ENCODE peak calls at places on chromosomes 2 and 18, in seven cellular contexts. One of them, this sample, is unnamed.

GRCh38 chr2:172101707-172102158 is 967 bp downstream of the DLX2 start:
- DNase-seq in GM12891: no peak
- DNase-seq in HepG2: no peak
- DNase-seq in H1: no peak
- DNase-seq in K562: no peak
- DNase-seq in SK-N-SH: peak; percentile 42
- DNase-seq in GM12878: no peak
- DNase-seq in this sample: no peak

GRCh38 chr2:157830696-157831570 is 45.2 kb downstream of the ACVR1 start:
- DNase-seq in SK-N-SH: no peak
- DNase-seq in GM12878: no peak
- DNase-seq in HepG2: peak; percentile 52
- DNase-seq in GM12891: no peak
- DNase-seq in K562: no peak
- DNase-seq in H1: no peak
- DNase-seq in this sample: no peak

GRCh38 chr2:43051316-43051715 is 175.1 kb downstream of the ZFP36L2 start:
- DNase-seq in HepG2: no peak
- DNase-seq in GM12891: no peak
- DNase-seq in GM12878: no peak
- DNase-seq in K562: no peak
- DNase-seq in SK-N-SH: no peak
- DNase-seq in H1: no peak
- DNase-seq in this sample: no peak

GRCh38 chr18:59220784-59221765 is 1.1 kb downstream of the GRP start:
- DNase-seq in GM12891: no peak
- DNase-seq in HepG2: no peak
- DNase-seq in SK-N-SH: peak; percentile 56
- DNase-seq in H1: no peak
- DNase-seq in K562: no peak
- DNase-seq in GM12878: no peak
- DNase-seq in this sample: peak; percentile 15

GRCh38 chr2:133271105-133271504 is 297.2 kb downstream of the NCKAP5 start:
- DNase-seq in GM12878: no peak
- DNase-seq in H1: no peak
- DNase-seq in K562: no peak
- DNase-seq in GM12891: no peak
- DNase-seq in SK-N-SH: no peak
- DNase-seq in HepG2: no peak
- DNase-seq in this sample: no peak

GRCh38 chr2:40353236-40353635 is 98.7 kb downstream of the SLC8A1 start:
- DNase-seq in HepG2: no peak
- DNase-seq in GM12891: no peak
- DNase-seq in H1: no peak
- DNase-seq in K562: no peak
- DNase-seq in SK-N-SH: no peak
- DNase-seq in GM12878: no peak
- DNase-seq in this sample: no peak

GRCh38 chr2:218985325-218986091 is 524 bp upstream of the FEV start:
- DNase-seq in HepG2: no peak
- DNase-seq in SK-N-SH: peak; percentile 90
- DNase-seq in K562: peak; percentile 58
- DNase-seq in H1: no peak
- DNase-seq in GM12891: peak; percentile 11
- DNase-seq in GM12878: no peak
- DNase-seq in this sample: no peak

GRCh38 chr2:237118025-237118424 is 32.3 kb downstream of the COPS8 start:
- DNase-seq in H1: no peak
- DNase-seq in GM12878: no peak
- DNase-seq in SK-N-SH: no peak
- DNase-seq in GM12891: no peak
- DNase-seq in K562: no peak
- DNase-seq in HepG2: no peak
- DNase-seq in this sample: no peak

GRCh38 chr2:127589876-127590275 is 54.4 kb downstream of the MYO7B start:
- DNase-seq in HepG2: no peak
- DNase-seq in GM12891: no peak
- DNase-seq in GM12878: no peak
- DNase-seq in K562: no peak
- DNase-seq in SK-N-SH: no peak
- DNase-seq in H1: no peak
- DNase-seq in this sample: no peak

GRCh38 chr2:45119038-45119437 is 109.8 kb upstream of the SIX2 start:
- DNase-seq in SK-N-SH: no peak
- DNase-seq in HepG2: peak; percentile 67
- DNase-seq in H1: no peak
- DNase-seq in GM12878: no peak
- DNase-seq in GM12891: no peak
- DNase-seq in K562: no peak
- DNase-seq in this sample: no peak

GRCh38 chr2:5453648-5454390 is 238.4 kb upstream of the SOX11 start:
- DNase-seq in GM12878: no peak
- DNase-seq in K562: no peak
- DNase-seq in H1: no peak
- DNase-seq in SK-N-SH: no peak
- DNase-seq in GM12891: no peak
- DNase-seq in HepG2: no peak
- DNase-seq in this sample: no peak

GRCh38 chr18:27717816-27718215 is 459.1 kb downstream of the CDH2 start:
- DNase-seq in K562: no peak
- DNase-seq in GM12891: no peak
- DNase-seq in H1: peak; percentile 10
- DNase-seq in SK-N-SH: no peak
- DNase-seq in HepG2: no peak
- DNase-seq in GM12878: no peak
- DNase-seq in this sample: no peak

GRCh38 chr2:23385351-23385747 is 370 bp downstream of the KLHL29 start:
- DNase-seq in H1: no peak
- DNase-seq in HepG2: no peak
- DNase-seq in K562: no peak
- DNase-seq in GM12878: no peak
- DNase-seq in GM12891: peak; percentile 41
- DNase-seq in SK-N-SH: no peak
- DNase-seq in this sample: peak; percentile 46

GRCh38 chr2:11397046-11397445 is 52.6 kb upstream of the ROCK2 start:
- DNase-seq in SK-N-SH: peak; percentile 71
- DNase-seq in GM12878: no peak
- DNase-seq in GM12891: no peak
- DNase-seq in HepG2: no peak
- DNase-seq in K562: no peak
- DNase-seq in H1: no peak
- DNase-seq in this sample: no peak

GRCh38 chr2:233754872-233755611 is 5.0 kb upstream of the UGT1A1 start:
- DNase-seq in H1: no peak
- DNase-seq in GM12878: no peak
- DNase-seq in HepG2: no peak
- DNase-seq in GM12891: no peak
- DNase-seq in K562: peak; percentile 8
- DNase-seq in SK-N-SH: no peak
- DNase-seq in this sample: no peak

GRCh38 chr2:28375742-28376631 is 16.7 kb upstream of the FOSL2 start:
- DNase-seq in K562: no peak
- DNase-seq in GM12878: no peak
- DNase-seq in SK-N-SH: no peak
- DNase-seq in H1: no peak
- DNase-seq in HepG2: no peak
- DNase-seq in GM12891: no peak
- DNase-seq in this sample: no peak

GRCh38 chr2:240129311-240129710 is 6.8 kb downstream of the COPS9 start:
- DNase-seq in GM12891: no peak
- DNase-seq in H1: no peak
- DNase-seq in GM12878: no peak
- DNase-seq in HepG2: no peak
- DNase-seq in K562: no peak
- DNase-seq in SK-N-SH: no peak
- DNase-seq in this sample: no peak

GRCh38 chr2:120220756-120221155 is 2.4 kb downstream of the TMEM185B start:
- DNase-seq in H1: no peak
- DNase-seq in K562: no peak
- DNase-seq in GM12878: no peak
- DNase-seq in HepG2: no peak
- DNase-seq in GM12891: no peak
- DNase-seq in SK-N-SH: no peak
- DNase-seq in this sample: no peak

GRCh38 chr2:210623506-210623905 is 67.1 kb downstream of the CPS1 start:
- DNase-seq in H1: no peak
- DNase-seq in SK-N-SH: no peak
- DNase-seq in GM12878: no peak
- DNase-seq in K562: no peak
- DNase-seq in HepG2: no peak
- DNase-seq in GM12891: no peak
- DNase-seq in this sample: no peak

GRCh38 chr2:205556841-205557539 is 125.3 kb upstream of the NRP2 start:
- DNase-seq in K562: no peak
- DNase-seq in SK-N-SH: no peak
- DNase-seq in H1: no peak
- DNase-seq in GM12878: no peak
- DNase-seq in HepG2: no peak
- DNase-seq in GM12891: no peak
- DNase-seq in this sample: no peak

GRCh38 chr2:158546412-158547144 is 89.8 kb downstream of the PKP4 start:
- DNase-seq in GM12891: no peak
- DNase-seq in GM12878: no peak
- DNase-seq in H1: no peak
- DNase-seq in HepG2: no peak
- DNase-seq in K562: peak; percentile 22
- DNase-seq in SK-N-SH: no peak
- DNase-seq in this sample: no peak

GRCh38 chr2:112629823-112630222 is 15.9 kb upstream of the SLC20A1 start:
- DNase-seq in GM12878: no peak
- DNase-seq in HepG2: no peak
- DNase-seq in K562: no peak
- DNase-seq in SK-N-SH: no peak
- DNase-seq in H1: no peak
- DNase-seq in GM12891: no peak
- DNase-seq in this sample: no peak

GRCh38 chr2:25036221-25036559 is 5.7 kb upstream of the EFR3B start:
- DNase-seq in SK-N-SH: peak; percentile 59
- DNase-seq in GM12878: no peak
- DNase-seq in GM12891: no peak
- DNase-seq in K562: no peak
- DNase-seq in HepG2: no peak
- DNase-seq in H1: no peak
- DNase-seq in this sample: no peak

GRCh38 chr2:72895759-72896281 is 8.6 kb downstream of the SPR start:
- DNase-seq in HepG2: no peak
- DNase-seq in K562: no peak
- DNase-seq in SK-N-SH: no peak
- DNase-seq in GM12878: no peak
- DNase-seq in GM12891: no peak
- DNase-seq in H1: no peak
- DNase-seq in this sample: no peak

DNA sequence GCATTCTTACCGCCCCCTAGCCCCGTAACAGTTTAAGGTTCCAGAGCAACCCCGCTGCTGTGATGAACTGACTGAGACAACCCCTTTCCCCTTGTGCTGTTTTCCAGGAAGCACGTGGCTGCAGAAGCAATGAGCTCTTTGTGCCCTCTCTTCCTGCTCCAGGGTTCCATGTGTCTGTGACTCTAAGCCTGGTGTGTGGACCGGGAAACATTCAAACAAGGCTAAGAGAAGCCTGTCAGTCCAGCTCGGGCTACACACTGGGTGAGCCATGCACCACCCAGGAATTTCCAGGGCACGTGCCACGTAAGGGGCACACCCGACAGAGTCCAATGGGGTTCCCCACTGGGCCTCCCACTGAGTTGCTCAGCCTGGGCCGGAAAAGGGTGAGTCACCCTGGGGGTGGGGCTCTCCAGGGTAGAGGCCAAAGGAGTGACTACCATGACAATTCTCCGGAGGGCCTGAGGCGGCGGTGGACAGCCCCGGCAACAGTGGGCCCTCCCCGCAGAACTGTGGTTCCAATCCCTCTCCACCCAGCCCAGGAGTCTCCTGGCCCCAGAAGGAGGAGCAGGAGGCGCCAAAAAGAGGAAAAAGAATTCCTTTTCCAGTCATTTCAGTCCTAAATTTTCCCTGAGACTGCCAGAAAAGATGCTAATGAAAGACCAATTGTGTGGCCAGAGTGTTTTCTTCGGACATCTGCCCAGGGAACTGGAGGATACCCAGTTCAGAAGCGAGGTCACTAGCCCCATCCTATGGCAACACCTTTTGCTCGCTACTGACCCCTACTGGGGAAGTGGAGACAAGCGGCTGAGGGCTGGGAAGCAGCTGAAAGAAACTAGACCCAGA is 157.8 kb upstream of the SLC1A4 start:
- DNase-seq in HepG2: peak; percentile 88
- DNase-seq in GM12891: peak; percentile 70
- DNase-seq in SK-N-SH: peak; percentile 70
- DNase-seq in K562: peak; percentile 90
- DNase-seq in GM12878: peak; percentile 71
- DNase-seq in H1: no peak
- DNase-seq in this sample: peak; percentile 67
- TF ChIP-seq POLR2AphosphoS5 in HepG2: no peak
- TF ChIP-seq POLR2AphosphoS5 in GM12891: no peak
- TF ChIP-seq POLR2AphosphoS5 in SK-N-SH: peak; percentile 45
- TF ChIP-seq POLR2AphosphoS5 in K562: peak; percentile 19
- TF ChIP-seq POLR2AphosphoS5 in GM12878: no peak
- TF ChIP-seq POLR2AphosphoS5 in H1: no peak
- TF ChIP-seq POLR2AphosphoS5 in this sample: no peak

GRCh38 chr2:170298861-170299429 is 121.0 kb downstream of the MYO3B start:
- DNase-seq in H1: no peak
- DNase-seq in GM12891: no peak
- DNase-seq in SK-N-SH: no peak
- DNase-seq in K562: no peak
- DNase-seq in GM12878: no peak
- DNase-seq in HepG2: no peak
- DNase-seq in this sample: no peak
- TF ChIP-seq TAF1 in H1: no peak
- TF ChIP-seq TAF1 in GM12891: no peak
- TF ChIP-seq TAF1 in SK-N-SH: no peak
- TF ChIP-seq TAF1 in K562: no peak
- TF ChIP-seq TAF1 in GM12878: no peak
- TF ChIP-seq TAF1 in HepG2: no peak
- TF ChIP-seq TAF1 in this sample: no peak

GRCh38 chr2:85390941-85391669 is 19.1 kb downstream of the CAPG start:
- DNase-seq in GM12891: peak; percentile 63
- DNase-seq in GM12878: no peak
- DNase-seq in K562: peak; percentile 85
- DNase-seq in H1: peak; percentile 36
- DNase-seq in HepG2: peak; percentile 59
- DNase-seq in SK-N-SH: peak; percentile 60
- DNase-seq in this sample: peak; percentile 51
- TF ChIP-seq POLR2AphosphoS5 in GM12891: no peak
- TF ChIP-seq POLR2AphosphoS5 in GM12878: no peak
- TF ChIP-seq POLR2AphosphoS5 in K562: no peak
- TF ChIP-seq POLR2AphosphoS5 in H1: peak; percentile 29
- TF ChIP-seq POLR2AphosphoS5 in HepG2: no peak
- TF ChIP-seq POLR2AphosphoS5 in SK-N-SH: no peak
- TF ChIP-seq POLR2AphosphoS5 in this sample: no peak

DNA sequence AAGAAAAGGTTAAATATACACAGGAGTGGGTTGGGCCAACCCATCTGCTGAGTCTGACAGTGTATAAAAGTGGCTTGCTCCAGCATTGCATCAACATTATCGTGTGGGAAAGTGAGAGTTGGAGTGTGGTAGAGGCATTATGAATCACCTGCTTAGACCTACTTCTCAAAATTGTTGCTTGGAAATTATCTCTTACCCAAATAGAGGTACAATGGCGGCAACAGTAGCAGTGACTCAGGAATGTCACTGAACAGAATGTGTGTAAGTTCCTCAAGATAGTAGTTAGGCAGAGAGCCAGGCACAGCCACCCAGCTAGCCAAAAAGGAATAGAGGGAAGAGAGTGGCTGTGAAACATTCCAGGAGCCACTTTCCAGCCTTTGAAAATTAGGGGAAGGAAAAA is 616.0 kb downstream of the NUP35 start:
- DNase-seq in SK-N-SH: no peak
- DNase-seq in H1: no peak
- DNase-seq in HepG2: no peak
- DNase-seq in GM12891: no peak
- DNase-seq in K562: no peak
- DNase-seq in GM12878: no peak
- DNase-seq in this sample: no peak
- TF ChIP-seq TAF1 in SK-N-SH: no peak
- TF ChIP-seq TAF1 in H1: no peak
- TF ChIP-seq TAF1 in HepG2: no peak
- TF ChIP-seq TAF1 in GM12891: no peak
- TF ChIP-seq TAF1 in K562: no peak
- TF ChIP-seq TAF1 in GM12878: no peak
- TF ChIP-seq TAF1 in this sample: no peak

This sample was measured in GM12892.